ENCODE peak calls at places on chromosomes 16 and 17, in ten cellular contexts. K is ureter; H is T follicular helper cell; X is activated CD4-positive, CD25-positive, alpha-beta regulatory T cell; D is substantia nigra; J is iPS-NIHi11; N is HT-29; O is neuronal stem cell; T is HTR-8/SVneo; A is IMR-90. I is an unnamed sample.

GRCh38 chr16:24999088-24999670 is 16.0 kb downstream of the ARHGAP17 start:
- DNase-seq in K (no peak), H (no peak), X (no peak), D (no peak), J (no peak), N (no peak), O (no peak), T (no peak), A (no peak), I (no peak)

GRCh38 chr16:67530013-67530939 is 1.6 kb downstream of the RIPOR1 start:
- DNase-seq in K (peak; percentile 78), H (no peak), X (no peak), D (peak; percentile 38), J (peak; percentile 60), N (no peak), O (no peak), T (peak; percentile 77), A (peak; percentile 76), I (peak; percentile 77)

GRCh38 chr16:2040450-2041105 is 7.1 kb downstream of the NTHL1 start:
- DNase-seq in K (no peak), H (no peak), X (no peak), D (no peak), J (no peak), N (peak; percentile 65), O (no peak), T (no peak), A (no peak), I (no peak)

GRCh38 chr16:31202402-31203385 is at the start of gene PYCARD:
- DNase-seq in K (peak; percentile 70), H (no peak), X (no peak), D (no peak), J (peak; percentile 64), N (peak; percentile 42), O (no peak), T (no peak), A (peak; percentile 19), I (peak; percentile 38)

GRCh38 chr17:45261577-45262515 is at the start of gene SPATA32:
- DNase-seq in K (peak; percentile 71), H (peak; percentile 52), X (peak; percentile 29), D (no peak), J (peak; percentile 74), N (no peak), O (peak; percentile 40), T (no peak), A (peak; percentile 29), I (peak; percentile 26)

GRCh38 chr16:1062895-1063294 is 9.7 kb upstream of the SSTR5 start:
- DNase-seq in K (no peak), H (no peak), X (no peak), D (no peak), J (no peak), N (no peak), O (no peak), T (no peak), A (no peak), I (no peak)

GRCh38 chr17:9792181-9792840 is 919 bp upstream of the DHRS7C start:
- DNase-seq in K (no peak), H (no peak), X (no peak), D (no peak), J (no peak), N (no peak), O (no peak), T (no peak), A (no peak), I (no peak)

GRCh38 chr17:69222707-69223106 is 5.9 kb downstream of the ABCA10 start:
- DNase-seq in K (no peak), H (no peak), X (no peak), D (no peak), J (no peak), N (no peak), O (no peak), T (no peak), A (no peak), I (no peak)

GRCh38 chr16:30445149-30445407 is 596 bp downstream of the SEPHS2 start:
- DNase-seq in K (no peak), H (no peak), X (no peak), D (no peak), J (no peak), N (no peak), O (no peak), T (no peak), A (no peak), I (no peak)

GRCh38 chr17:57455063-57455914 is 199.0 kb downstream of the MSI2 start:
- DNase-seq in K (no peak), H (no peak), X (no peak), D (no peak), J (no peak), N (no peak), O (no peak), T (no peak), A (peak; percentile 57), I (peak; percentile 30)

GRCh38 chr16:55179858-55180585 is 144.0 kb upstream of the IRX6 start:
- DNase-seq in K (no peak), H (no peak), X (no peak), D (no peak), J (no peak), N (no peak), O (no peak), T (no peak), A (no peak), I (no peak)

GRCh38 chr16:49825006-49825405 is 30.9 kb downstream of the ZNF423 start:
- DNase-seq in K (no peak), H (no peak), X (no peak), D (no peak), J (no peak), N (no peak), O (no peak), T (no peak), A (no peak), I (no peak)

GRCh38 chr16:57504491-57504890 is 18.2 kb upstream of the DOK4 start:
- DNase-seq in K (no peak), H (no peak), X (no peak), D (no peak), J (no peak), N (no peak), O (no peak), T (no peak), A (no peak), I (no peak)

GRCh38 chr17:51150932-51151331 is 2.4 kb upstream of the NME1 start:
- DNase-seq in K (no peak), H (no peak), X (no peak), D (no peak), J (no peak), N (no peak), O (no peak), T (no peak), A (no peak), I (no peak)

GRCh38 chr16:19085679-19086200 is 18.3 kb downstream of the COQ7 start:
- DNase-seq in K (no peak), H (no peak), X (no peak), D (no peak), J (no peak), N (peak; percentile 60), O (no peak), T (no peak), A (no peak), I (peak; percentile 89)

GRCh38 chr17:69103557-69104233 is 38.0 kb downstream of the ABCA6 start:
- DNase-seq in K (no peak), H (no peak), X (no peak), D (no peak), J (no peak), N (no peak), O (no peak), T (no peak), A (no peak), I (no peak)

GRCh38 chr17:74920679-74921044 is 2.4 kb downstream of the USH1G start:
- DNase-seq in K (no peak), H (no peak), X (no peak), D (no peak), J (peak; percentile 74), N (no peak), O (no peak), T (no peak), A (no peak), I (no peak)

GRCh38 chr16:1989209-1989825 is 453 bp upstream of the SYNGR3 start:
- DNase-seq in K (no peak), H (no peak), X (no peak), D (no peak), J (no peak), N (peak; percentile 7), O (no peak), T (no peak), A (no peak), I (no peak)

GRCh38 chr16:87350681-87351319 is 32.8 kb downstream of the FBXO31 start:
- DNase-seq in K (no peak), H (no peak), X (no peak), D (no peak), J (no peak), N (no peak), O (no peak), T (no peak), A (peak; percentile 43), I (peak; percentile 76)

GRCh38 chr16:15785386-15786059 is 71.3 kb downstream of the MYH11 start:
- DNase-seq in K (no peak), H (no peak), X (no peak), D (no peak), J (no peak), N (no peak), O (no peak), T (no peak), A (peak; percentile 53), I (no peak)

GRCh38 chr17:77089118-77089477 is 51.7 kb upstream of the SEC14L1 start:
- DNase-seq in K (no peak), H (no peak), X (no peak), D (no peak), J (no peak), N (peak; percentile 33), O (no peak), T (no peak), A (no peak), I (no peak)

GRCh38 chr17:48860034-48860433 is 29.2 kb downstream of the CALCOCO2 start:
- DNase-seq in K (no peak), H (no peak), X (no peak), D (no peak), J (no peak), N (no peak), O (no peak), T (no peak), A (no peak), I (no peak)

I was measured in fibroblast of villous mesenchyme.